ENCODE peak calls at places on chromosomes 6 and 20, in five cellular contexts. One of them, this sample, is unnamed.

GRCh38 chr6:85392379-85392778 is 57.5 kb upstream of the NT5E start:
- DNase-seq in A673: no peak
- DNase-seq in small intestine: no peak
- DNase-seq in left ventricle myocardium inferior: no peak
- DNase-seq in heart right ventricle: no peak
- DNase-seq in this sample: no peak

GRCh38 chr6:3251462-3252314 is 7.1 kb upstream of the PSMG4 start:
- DNase-seq in A673: peak; percentile 90
- DNase-seq in small intestine: peak; percentile 89
- DNase-seq in left ventricle myocardium inferior: peak; percentile 80
- DNase-seq in heart right ventricle: peak; percentile 85
- DNase-seq in this sample: peak; percentile 97

GRCh38 chr6:42140051-42140450 is 2.4 kb downstream of the C6orf132 start:
- DNase-seq in A673: no peak
- DNase-seq in small intestine: peak; percentile 99
- DNase-seq in left ventricle myocardium inferior: no peak
- DNase-seq in heart right ventricle: no peak
- DNase-seq in this sample: no peak

GRCh38 chr20:6700563-6701328 is 66.7 kb upstream of the BMP2 start:
- DNase-seq in A673: no peak
- DNase-seq in small intestine: no peak
- DNase-seq in left ventricle myocardium inferior: peak; percentile 44
- DNase-seq in heart right ventricle: peak; percentile 57
- DNase-seq in this sample: no peak

GRCh38 chr6:121868191-121868590 is 432.7 kb downstream of the GJA1 start:
- DNase-seq in A673: no peak
- DNase-seq in small intestine: no peak
- DNase-seq in left ventricle myocardium inferior: no peak
- DNase-seq in heart right ventricle: no peak
- DNase-seq in this sample: no peak

GRCh38 chr6:117265425-117266266 is at the start of gene VGLL2:
- DNase-seq in A673: peak; percentile 61
- DNase-seq in small intestine: peak; percentile 5
- DNase-seq in left ventricle myocardium inferior: peak; percentile 27
- DNase-seq in heart right ventricle: no peak
- DNase-seq in this sample: peak; percentile 72

GRCh38 chr20:19543114-19543513 is 214.9 kb upstream of the RIN2 start:
- DNase-seq in A673: peak; percentile 62
- DNase-seq in small intestine: no peak
- DNase-seq in left ventricle myocardium inferior: no peak
- DNase-seq in heart right ventricle: no peak
- DNase-seq in this sample: no peak

GRCh38 chr20:3871549-3872265 is 17.5 kb upstream of the PANK2 start:
- DNase-seq in A673: no peak
- DNase-seq in small intestine: no peak
- DNase-seq in left ventricle myocardium inferior: no peak
- DNase-seq in heart right ventricle: no peak
- DNase-seq in this sample: peak; percentile 82

GRCh38 chr6:149306967-149307366 is 10.5 kb upstream of the TAB2 start:
- DNase-seq in A673: no peak
- DNase-seq in small intestine: no peak
- DNase-seq in left ventricle myocardium inferior: no peak
- DNase-seq in heart right ventricle: no peak
- DNase-seq in this sample: no peak

GRCh38 chr20:15854871-15855270 is 718.4 kb downstream of the KIF16B start:
- DNase-seq in A673: no peak
- DNase-seq in small intestine: no peak
- DNase-seq in left ventricle myocardium inferior: no peak
- DNase-seq in heart right ventricle: no peak
- DNase-seq in this sample: no peak

GRCh38 chr20:33838035-33838864 is 27.1 kb downstream of the CHMP4B start:
- DNase-seq in A673: no peak
- DNase-seq in small intestine: peak; percentile 77
- DNase-seq in left ventricle myocardium inferior: no peak
- DNase-seq in heart right ventricle: no peak
- DNase-seq in this sample: peak; percentile 22

GRCh38 chr6:83432626-83433025 is 1.8 kb upstream of the ME1 start:
- DNase-seq in A673: no peak
- DNase-seq in small intestine: peak; percentile 50
- DNase-seq in left ventricle myocardium inferior: no peak
- DNase-seq in heart right ventricle: no peak
- DNase-seq in this sample: no peak

GRCh38 chr6:169839029-169839481 is 87.6 kb downstream of the ERMARD start:
- DNase-seq in A673: no peak
- DNase-seq in small intestine: no peak
- DNase-seq in left ventricle myocardium inferior: no peak
- DNase-seq in heart right ventricle: no peak
- DNase-seq in this sample: no peak

GRCh38 chr20:50029697-50030428 is 47.1 kb downstream of the SNAI1 start:
- DNase-seq in A673: no peak
- DNase-seq in small intestine: no peak
- DNase-seq in left ventricle myocardium inferior: no peak
- DNase-seq in heart right ventricle: peak; percentile 60
- DNase-seq in this sample: no peak

GRCh38 chr20:15834857-15835256 is 738.4 kb downstream of the KIF16B start:
- DNase-seq in A673: no peak
- DNase-seq in small intestine: no peak
- DNase-seq in left ventricle myocardium inferior: no peak
- DNase-seq in heart right ventricle: no peak
- DNase-seq in this sample: no peak

GRCh38 chr6:134678436-134678889 is 271.4 kb downstream of the ALDH8A1 start:
- DNase-seq in A673: peak; percentile 87
- DNase-seq in small intestine: peak; percentile 96
- DNase-seq in left ventricle myocardium inferior: peak; percentile 62
- DNase-seq in heart right ventricle: peak; percentile 63
- DNase-seq in this sample: peak; percentile 21

GRCh38 chr20:4052139-4052480 is 36.8 kb upstream of the RNF24 start:
- DNase-seq in A673: no peak
- DNase-seq in small intestine: no peak
- DNase-seq in left ventricle myocardium inferior: no peak
- DNase-seq in heart right ventricle: no peak
- DNase-seq in this sample: no peak

GRCh38 chr6:148981515-148981914 is 234.7 kb downstream of the UST start:
- DNase-seq in A673: no peak
- DNase-seq in small intestine: no peak
- DNase-seq in left ventricle myocardium inferior: no peak
- DNase-seq in heart right ventricle: no peak
- DNase-seq in this sample: no peak

GRCh38 chr20:56422824-56423189 is 10.7 kb downstream of the CASS4 start:
- DNase-seq in A673: no peak
- DNase-seq in small intestine: no peak
- DNase-seq in left ventricle myocardium inferior: no peak
- DNase-seq in heart right ventricle: no peak
- DNase-seq in this sample: no peak

GRCh38 chr6:156963712-156964700 is 186.8 kb downstream of the ARID1B start:
- DNase-seq in A673: peak; percentile 20
- DNase-seq in small intestine: peak; percentile 58
- DNase-seq in left ventricle myocardium inferior: no peak
- DNase-seq in heart right ventricle: no peak
- DNase-seq in this sample: peak; percentile 40

GRCh38 chr6:142605922-142606321 is 304.1 kb downstream of the ADGRG6 start:
- DNase-seq in A673: no peak
- DNase-seq in small intestine: no peak
- DNase-seq in left ventricle myocardium inferior: no peak
- DNase-seq in heart right ventricle: no peak
- DNase-seq in this sample: no peak

GRCh38 chr6:168538892-168539811 is 98.2 kb downstream of the SMOC2 start:
- DNase-seq in A673: no peak
- DNase-seq in small intestine: no peak
- DNase-seq in left ventricle myocardium inferior: no peak
- DNase-seq in heart right ventricle: no peak
- DNase-seq in this sample: no peak

GRCh38 chr6:168537485-168537884 is 96.5 kb downstream of the SMOC2 start:
- DNase-seq in A673: no peak
- DNase-seq in small intestine: no peak
- DNase-seq in left ventricle myocardium inferior: no peak
- DNase-seq in heart right ventricle: no peak
- DNase-seq in this sample: no peak

GRCh38 chr6:168536196-168536595 is 95.2 kb downstream of the SMOC2 start:
- DNase-seq in A673: no peak
- DNase-seq in small intestine: no peak
- DNase-seq in left ventricle myocardium inferior: no peak
- DNase-seq in heart right ventricle: no peak
- DNase-seq in this sample: no peak

GRCh38 chr6:168535711-168536110 is 94.7 kb downstream of the SMOC2 start:
- DNase-seq in A673: no peak
- DNase-seq in small intestine: no peak
- DNase-seq in left ventricle myocardium inferior: no peak
- DNase-seq in heart right ventricle: no peak
- DNase-seq in this sample: no peak

GRCh38 chr6:168536665-168537249 is 95.8 kb downstream of the SMOC2 start:
- DNase-seq in A673: no peak
- DNase-seq in small intestine: no peak
- DNase-seq in left ventricle myocardium inferior: no peak
- DNase-seq in heart right ventricle: no peak
- DNase-seq in this sample: no peak
- H3K27ac ChIP-seq in A673: no peak overlapping the region
- H3K27ac ChIP-seq in small intestine: no peak overlapping the region
- H3K27ac ChIP-seq in left ventricle myocardium inferior: peak overlapping the region; percentile 74
- H3K27ac ChIP-seq in heart right ventricle: no peak overlapping the region
- H3K27ac ChIP-seq in this sample: no peak overlapping the region

DNA sequence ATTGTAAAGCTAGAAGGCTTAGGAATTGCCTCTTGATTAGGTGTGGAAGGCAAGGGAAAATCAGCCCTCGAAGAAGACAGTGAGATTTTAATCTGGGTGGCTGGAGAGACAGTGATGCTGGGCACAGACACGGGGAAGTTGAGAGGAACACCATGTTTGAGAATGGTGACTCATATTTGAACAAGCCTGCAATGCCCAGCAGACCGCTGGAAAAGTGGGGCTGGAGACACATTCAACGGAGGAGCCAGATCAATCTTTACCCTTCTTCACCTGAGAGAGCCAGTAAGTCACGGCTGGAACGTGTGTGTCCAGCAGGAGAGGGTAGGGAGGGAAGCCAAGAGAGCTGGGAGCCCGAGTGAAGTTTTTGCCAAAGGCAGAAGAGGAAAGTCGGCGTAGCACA is 3.7 kb upstream of the ESR1 start:
- DNase-seq in A673: no peak
- DNase-seq in small intestine: no peak
- DNase-seq in left ventricle myocardium inferior: no peak
- DNase-seq in heart right ventricle: no peak
- DNase-seq in this sample: no peak
- H3K27ac ChIP-seq in A673: no peak overlapping the region
- H3K27ac ChIP-seq in small intestine: no peak overlapping the region
- H3K27ac ChIP-seq in left ventricle myocardium inferior: no peak overlapping the region
- H3K27ac ChIP-seq in heart right ventricle: no peak overlapping the region
- H3K27ac ChIP-seq in this sample: no peak overlapping the region

GRCh38 chr6:10383312-10384063 is 31.4 kb downstream of the TFAP2A start:
- DNase-seq in A673: no peak
- DNase-seq in small intestine: no peak
- DNase-seq in left ventricle myocardium inferior: no peak
- DNase-seq in heart right ventricle: no peak
- DNase-seq in this sample: no peak
- H3K27ac ChIP-seq in A673: no peak overlapping the region
- H3K27ac ChIP-seq in small intestine: no peak overlapping the region
- H3K27ac ChIP-seq in left ventricle myocardium inferior: no peak overlapping the region
- H3K27ac ChIP-seq in heart right ventricle: no peak overlapping the region
- H3K27ac ChIP-seq in this sample: no peak overlapping the region

GRCh38 chr6:136922680-136922996 is 537 bp downstream of the SLC35D3 start:
- DNase-seq in A673: no peak
- DNase-seq in small intestine: no peak
- DNase-seq in left ventricle myocardium inferior: no peak
- DNase-seq in heart right ventricle: no peak
- DNase-seq in this sample: no peak

GRCh38 chr6:136923954-136924291 is 1.8 kb downstream of the SLC35D3 start:
- DNase-seq in A673: no peak
- DNase-seq in small intestine: no peak
- DNase-seq in left ventricle myocardium inferior: no peak
- DNase-seq in heart right ventricle: no peak
- DNase-seq in this sample: no peak

GRCh38 chr6:136921521-136921935 is 573 bp upstream of the SLC35D3 start:
- DNase-seq in A673: no peak
- DNase-seq in small intestine: peak; percentile 22
- DNase-seq in left ventricle myocardium inferior: no peak
- DNase-seq in heart right ventricle: no peak
- DNase-seq in this sample: peak; percentile 26

GRCh38 chr6:136921936-136922679 is at the start of gene SLC35D3:
- DNase-seq in A673: peak; percentile 14
- DNase-seq in small intestine: no peak
- DNase-seq in left ventricle myocardium inferior: no peak
- DNase-seq in heart right ventricle: no peak
- DNase-seq in this sample: peak; percentile 57

DNA sequence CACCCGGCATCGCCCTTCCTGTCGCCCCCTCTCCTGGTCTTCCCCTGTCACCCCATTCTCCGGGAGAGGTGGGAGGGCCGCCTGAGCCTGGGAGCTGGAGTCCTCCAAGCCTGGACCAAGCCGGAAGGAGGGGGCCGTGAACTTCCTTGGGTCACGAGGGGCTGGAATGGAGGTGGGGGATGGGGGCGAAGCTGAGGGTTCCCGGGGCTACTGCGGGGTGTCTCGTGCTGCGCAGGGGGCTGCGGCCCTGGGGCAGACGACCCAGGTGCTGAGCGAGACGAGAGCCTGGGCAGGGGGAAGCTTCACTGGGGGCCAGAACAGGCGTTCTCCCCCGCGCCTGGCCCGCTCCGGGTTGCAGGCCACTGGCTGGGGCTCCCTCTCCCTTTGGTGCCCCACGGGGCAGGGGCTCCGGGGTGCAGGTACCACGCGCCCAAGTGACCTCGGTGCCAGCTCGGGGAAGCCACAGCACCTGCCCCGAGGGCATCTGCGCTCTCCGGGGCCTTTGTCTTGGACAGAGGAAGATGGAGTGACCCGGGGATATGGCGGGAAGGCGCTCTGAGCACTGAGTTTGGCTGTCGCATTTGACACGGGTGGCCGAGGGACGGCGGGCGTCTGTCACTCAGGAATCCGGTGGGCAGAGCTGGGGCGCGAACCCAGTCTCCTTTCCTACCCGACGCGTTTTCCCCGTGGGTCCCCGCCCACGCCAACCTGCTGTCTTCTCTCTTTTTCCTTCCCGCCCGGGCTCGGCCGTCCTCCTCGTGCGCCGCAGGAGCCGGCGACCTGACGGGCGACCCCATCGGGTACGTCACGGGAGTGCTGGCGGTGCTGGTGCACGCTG is 1.2 kb downstream of the SLC35D3 start:
- DNase-seq in A673: no peak
- DNase-seq in small intestine: no peak
- DNase-seq in left ventricle myocardium inferior: no peak
- DNase-seq in heart right ventricle: no peak
- DNase-seq in this sample: peak; percentile 22
- H3K27ac ChIP-seq in A673: no peak overlapping the region
- H3K27ac ChIP-seq in small intestine: no peak overlapping the region
- H3K27ac ChIP-seq in left ventricle myocardium inferior: no peak overlapping the region
- H3K27ac ChIP-seq in heart right ventricle: no peak overlapping the region
- H3K27ac ChIP-seq in this sample: no peak overlapping the region

This sample was measured in mesendoderm.